ENCODE peak calls at places on chromosomes 4 and X, in six cellular contexts. One of them, this sample, is unnamed.
A peak's percentile ranks its signal among the peaks of the same experiment; 100 is the strongest.

GRCh38 chrX:45718676-45719075 is 518.0 kb upstream of the DIPK2B start:
- DNase-seq in epithelial cell of esophagus: no peak
- DNase-seq in endothelial cell: no peak
- DNase-seq in MM.1S: no peak
- DNase-seq in sigmoid colon: no peak
- DNase-seq in upper lobe of right lung: no peak
- DNase-seq in this sample: no peak

GRCh38 chr4:79225360-79225759 is 100.5 kb downstream of the NAA11 start:
- DNase-seq in upper lobe of right lung: no peak
- DNase-seq in MM.1S: no peak
- DNase-seq in sigmoid colon: no peak
- DNase-seq in epithelial cell of esophagus: no peak
- DNase-seq in endothelial cell: no peak
- DNase-seq in this sample: no peak

GRCh38 chrX:2463973-2464676 is 36.7 kb downstream of the DHRSX start:
- DNase-seq in MM.1S: no peak
- DNase-seq in upper lobe of right lung: no peak
- DNase-seq in epithelial cell of esophagus: no peak
- DNase-seq in sigmoid colon: no peak
- DNase-seq in endothelial cell: no peak
- DNase-seq in this sample: no peak

GRCh38 chr4:6277139-6277802 is 7.6 kb downstream of the WFS1 start:
- DNase-seq in upper lobe of right lung: no peak
- DNase-seq in sigmoid colon: peak; percentile 65
- DNase-seq in epithelial cell of esophagus: no peak
- DNase-seq in endothelial cell: no peak
- DNase-seq in MM.1S: no peak
- DNase-seq in this sample: no peak

GRCh38 chr4:28788929-28789490 is 1928.4 kb downstream of the STIM2 start:
- DNase-seq in sigmoid colon: no peak
- DNase-seq in MM.1S: peak; percentile 14
- DNase-seq in upper lobe of right lung: no peak
- DNase-seq in endothelial cell: no peak
- DNase-seq in epithelial cell of esophagus: no peak
- DNase-seq in this sample: no peak

GRCh38 chrX:102858826-102859627 is 78.0 kb upstream of the RAB40AL start:
- DNase-seq in sigmoid colon: no peak
- DNase-seq in MM.1S: no peak
- DNase-seq in upper lobe of right lung: no peak
- DNase-seq in endothelial cell: no peak
- DNase-seq in epithelial cell of esophagus: no peak
- DNase-seq in this sample: no peak

GRCh38 chr4:15898902-15899301 is 39.6 kb downstream of the FGFBP1 start:
- DNase-seq in upper lobe of right lung: no peak
- DNase-seq in epithelial cell of esophagus: no peak
- DNase-seq in endothelial cell: no peak
- DNase-seq in sigmoid colon: no peak
- DNase-seq in MM.1S: no peak
- DNase-seq in this sample: no peak

GRCh38 chrX:119688856-119689455 is 4.0 kb downstream of the SEPTIN6 start:
- DNase-seq in epithelial cell of esophagus: no peak
- DNase-seq in endothelial cell: no peak
- DNase-seq in MM.1S: peak; percentile 14
- DNase-seq in upper lobe of right lung: no peak
- DNase-seq in sigmoid colon: no peak
- DNase-seq in this sample: no peak

GRCh38 chr4:87989765-87990164 is 14.3 kb downstream of the SPP1 start:
- DNase-seq in upper lobe of right lung: no peak
- DNase-seq in epithelial cell of esophagus: no peak
- DNase-seq in sigmoid colon: no peak
- DNase-seq in MM.1S: no peak
- DNase-seq in endothelial cell: no peak
- DNase-seq in this sample: no peak

GRCh38 chrX:129761596-129761995 is 18.2 kb upstream of the SASH3 start:
- DNase-seq in epithelial cell of esophagus: no peak
- DNase-seq in endothelial cell: no peak
- DNase-seq in sigmoid colon: no peak
- DNase-seq in MM.1S: no peak
- DNase-seq in upper lobe of right lung: no peak
- DNase-seq in this sample: no peak

DNA sequence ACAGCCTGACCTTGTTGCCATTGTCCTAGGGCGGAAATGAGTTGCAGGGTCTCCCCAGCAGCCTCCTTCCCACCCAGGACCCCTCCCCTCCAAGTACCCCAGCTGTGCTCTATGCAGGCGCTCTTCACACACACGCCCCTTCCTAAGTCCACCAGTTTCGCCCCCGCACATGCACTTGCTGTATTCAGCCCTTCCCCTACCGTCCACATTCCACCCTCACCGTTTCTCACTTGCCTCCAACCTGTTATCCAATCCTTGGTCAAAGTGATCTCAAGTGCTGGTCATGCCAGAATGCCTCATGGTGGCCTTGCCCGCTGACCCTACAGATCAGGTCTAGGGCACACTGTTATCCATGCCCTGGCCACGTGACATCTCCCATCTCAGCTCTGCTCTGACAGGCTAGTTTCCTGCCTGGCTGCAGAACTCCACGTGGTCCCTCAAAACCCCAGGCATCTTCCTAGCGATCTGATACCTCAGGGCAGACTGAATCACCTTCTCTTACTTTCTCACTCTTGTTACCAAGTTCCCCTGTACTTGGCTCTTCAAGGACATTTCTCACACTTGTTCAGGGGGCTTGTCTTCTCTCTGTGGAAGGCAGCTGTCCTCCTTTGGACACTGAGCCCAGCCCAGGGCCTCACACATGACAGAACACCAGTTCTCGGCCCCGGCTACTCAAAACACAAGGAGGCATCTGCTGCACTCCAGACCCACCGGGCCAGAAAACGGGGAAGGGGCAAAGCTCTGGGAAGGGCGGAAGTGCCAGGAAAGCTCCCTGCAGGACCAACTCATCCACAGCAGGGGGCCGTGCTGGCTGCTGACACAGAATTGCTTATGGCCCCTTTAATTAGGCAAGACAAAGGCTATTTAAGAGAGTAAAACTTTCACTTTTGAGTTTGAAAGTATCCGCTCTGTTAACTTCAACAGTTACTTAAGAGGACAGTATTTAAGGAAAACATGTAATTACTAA is 39.9 kb downstream of the NSG1 start:
- DNase-seq in upper lobe of right lung: no peak
- DNase-seq in epithelial cell of esophagus: no peak
- DNase-seq in MM.1S: no peak
- DNase-seq in endothelial cell: peak; percentile 35
- DNase-seq in sigmoid colon: peak; percentile 51
- DNase-seq in this sample: no peak
- TF ChIP-seq CTCF in upper lobe of right lung: no peak
- TF ChIP-seq CTCF in epithelial cell of esophagus: no peak
- TF ChIP-seq CTCF in MM.1S: no peak
- TF ChIP-seq CTCF in endothelial cell: no peak
- TF ChIP-seq CTCF in sigmoid colon: no peak
- TF ChIP-seq CTCF in this sample: no peak

GRCh38 chr4:3452376-3452775 is 10.6 kb downstream of the HGFAC start:
- DNase-seq in upper lobe of right lung: no peak
- DNase-seq in endothelial cell: no peak
- DNase-seq in MM.1S: no peak
- DNase-seq in epithelial cell of esophagus: no peak
- DNase-seq in sigmoid colon: no peak
- DNase-seq in this sample: no peak
- TF ChIP-seq CTCF in upper lobe of right lung: peak; percentile 26
- TF ChIP-seq CTCF in endothelial cell: peak; percentile 28
- TF ChIP-seq CTCF in MM.1S: peak; percentile 38
- TF ChIP-seq CTCF in epithelial cell of esophagus: no peak
- TF ChIP-seq CTCF in sigmoid colon: no peak
- TF ChIP-seq CTCF in this sample: no peak

GRCh38 chrX:76454456-76454927 is 27.0 kb downstream of the MAGEE1 start:
- DNase-seq in epithelial cell of esophagus: peak; percentile 27
- DNase-seq in MM.1S: peak; percentile 44
- DNase-seq in endothelial cell: peak; percentile 7
- DNase-seq in upper lobe of right lung: no peak
- DNase-seq in sigmoid colon: no peak
- DNase-seq in this sample: peak; percentile 2
- TF ChIP-seq CTCF in epithelial cell of esophagus: peak; percentile 61
- TF ChIP-seq CTCF in MM.1S: peak; percentile 61
- TF ChIP-seq CTCF in endothelial cell: peak; percentile 34
- TF ChIP-seq CTCF in upper lobe of right lung: peak; percentile 44
- TF ChIP-seq CTCF in sigmoid colon: peak; percentile 48
- TF ChIP-seq CTCF in this sample: peak; percentile 58

GRCh38 chr4:25376754-25377571 is at the start of gene ANAPC4:
- DNase-seq in epithelial cell of esophagus: peak; percentile 94
- DNase-seq in sigmoid colon: peak; percentile 98
- DNase-seq in MM.1S: peak; percentile 96
- DNase-seq in endothelial cell: peak; percentile 90
- DNase-seq in upper lobe of right lung: peak; percentile 100
- DNase-seq in this sample: peak; percentile 99
- TF ChIP-seq CTCF in epithelial cell of esophagus: no peak
- TF ChIP-seq CTCF in sigmoid colon: peak; percentile 13
- TF ChIP-seq CTCF in MM.1S: no peak
- TF ChIP-seq CTCF in endothelial cell: no peak
- TF ChIP-seq CTCF in upper lobe of right lung: no peak
- TF ChIP-seq CTCF in this sample: peak; percentile 7

This sample was measured in GM13976.